ENCODE peak calls at places on chromosomes 6 and 20, in five cellular contexts. One of them, this sample, is unnamed.

GRCh38 chr6:159168536-159169192 is 536 bp upstream of the FNDC1 start:
- DNase-seq in psoas muscle: peak
- DNase-seq in ELF-1: peak
- DNase-seq in tibial artery: no peak
- DNase-seq in astrocyte of the spinal cord: peak
- DNase-seq in this sample: peak

GRCh38 chr6:166904101-166904746 is 52.1 kb downstream of the RNASET2 start:
- DNase-seq in psoas muscle: no peak
- DNase-seq in ELF-1: peak
- DNase-seq in tibial artery: no peak
- DNase-seq in astrocyte of the spinal cord: peak
- DNase-seq in this sample: peak

GRCh38 chr6:28747631-28748157 is 176.1 kb downstream of the TRIM27 start:
- DNase-seq in psoas muscle: no peak
- DNase-seq in ELF-1: peak
- DNase-seq in tibial artery: no peak
- DNase-seq in astrocyte of the spinal cord: peak
- DNase-seq in this sample: peak

GRCh38 chr6:95431637-95432228 is 145.6 kb upstream of the MANEA start:
- DNase-seq in psoas muscle: no peak
- DNase-seq in ELF-1: no peak
- DNase-seq in tibial artery: no peak
- DNase-seq in astrocyte of the spinal cord: peak
- DNase-seq in this sample: peak

GRCh38 chr6:138588805-138589434 is 89.6 kb upstream of the NHSL1 start:
- DNase-seq in psoas muscle: peak
- DNase-seq in ELF-1: peak
- DNase-seq in tibial artery: peak
- DNase-seq in astrocyte of the spinal cord: peak
- DNase-seq in this sample: peak

GRCh38 chr6:159075506-159076100 is 30.8 kb upstream of the TAGAP start:
- DNase-seq in psoas muscle: no peak
- DNase-seq in ELF-1: no peak
- DNase-seq in tibial artery: no peak
- DNase-seq in astrocyte of the spinal cord: peak
- DNase-seq in this sample: no peak

GRCh38 chr6:154410619-154411044 is 54.0 kb upstream of the IPCEF1 start:
- DNase-seq in psoas muscle: peak
- DNase-seq in ELF-1: no peak
- DNase-seq in tibial artery: peak
- DNase-seq in astrocyte of the spinal cord: peak
- DNase-seq in this sample: peak

GRCh38 chr6:169852504-169853195 is 101.2 kb downstream of the ERMARD start:
- DNase-seq in psoas muscle: no peak
- DNase-seq in ELF-1: peak
- DNase-seq in tibial artery: no peak
- DNase-seq in astrocyte of the spinal cord: no peak
- DNase-seq in this sample: no peak

GRCh38 chr20:46698788-46699187 is 9.5 kb upstream of the TP53RK start:
- DNase-seq in psoas muscle: no peak
- DNase-seq in ELF-1: no peak
- DNase-seq in tibial artery: no peak
- DNase-seq in astrocyte of the spinal cord: no peak
- DNase-seq in this sample: no peak

GRCh38 chr6:35590622-35591066 is 77.9 kb upstream of the TULP1 start:
- DNase-seq in psoas muscle: peak
- DNase-seq in ELF-1: no peak
- DNase-seq in tibial artery: peak
- DNase-seq in astrocyte of the spinal cord: peak
- DNase-seq in this sample: no peak

GRCh38 chr6:29451471-29452193 is 5.2 kb downstream of the OR11A1 start:
- DNase-seq in psoas muscle: no peak
- DNase-seq in ELF-1: no peak
- DNase-seq in tibial artery: no peak
- DNase-seq in astrocyte of the spinal cord: peak
- DNase-seq in this sample: no peak

GRCh38 chr20:59020938-59021551 is 1.8 kb downstream of the TUBB1 start:
- DNase-seq in psoas muscle: no peak
- DNase-seq in ELF-1: peak
- DNase-seq in tibial artery: no peak
- DNase-seq in astrocyte of the spinal cord: peak
- DNase-seq in this sample: no peak

GRCh38 chr20:11411765-11412164 is 505.9 kb upstream of the BTBD3 start:
- DNase-seq in psoas muscle: no peak
- DNase-seq in ELF-1: peak
- DNase-seq in tibial artery: no peak
- DNase-seq in astrocyte of the spinal cord: no peak
- DNase-seq in this sample: peak

GRCh38 chr20:48403362-48403761 is 424.4 kb downstream of the PREX1 start:
- DNase-seq in psoas muscle: no peak
- DNase-seq in ELF-1: no peak
- DNase-seq in tibial artery: no peak
- DNase-seq in astrocyte of the spinal cord: no peak
- DNase-seq in this sample: no peak

GRCh38 chr6:113755449-113756289 is 101.5 kb upstream of the MARCKS start:
- DNase-seq in psoas muscle: no peak
- DNase-seq in ELF-1: no peak
- DNase-seq in tibial artery: no peak
- DNase-seq in astrocyte of the spinal cord: no peak
- DNase-seq in this sample: no peak

GRCh38 chr6:51410453-51410852 is 591.8 kb downstream of the TFAP2B start:
- DNase-seq in psoas muscle: no peak
- DNase-seq in ELF-1: no peak
- DNase-seq in tibial artery: no peak
- DNase-seq in astrocyte of the spinal cord: no peak
- DNase-seq in this sample: no peak

GRCh38 chr20:8749986-8750385 is 318.9 kb upstream of the PLCB4 start:
- DNase-seq in psoas muscle: no peak
- DNase-seq in ELF-1: no peak
- DNase-seq in tibial artery: no peak
- DNase-seq in astrocyte of the spinal cord: peak
- DNase-seq in this sample: no peak

GRCh38 chr20:10427060-10427692 is 6.8 kb downstream of the MKKS start:
- DNase-seq in psoas muscle: peak
- DNase-seq in ELF-1: no peak
- DNase-seq in tibial artery: no peak
- DNase-seq in astrocyte of the spinal cord: peak
- DNase-seq in this sample: peak

This sample was measured in iPS-NIHi11.